ENCODE peak calls at places on chromosomes 13 and 19, in ten cellular contexts. One of them, this sample, is unnamed.

GRCh38 chr13:57128909-57129308 is 11.8 kb upstream of the PRR20A start:
- DNase-seq in DND-41: no peak
- DNase-seq in neural progenitor cell: peak; percentile 17
- DNase-seq in mesenchymal stem cell: no peak
- DNase-seq in fibroblast of lung: no peak
- DNase-seq in neuronal stem cell: no peak
- DNase-seq in GM23338: peak; percentile 67
- DNase-seq in hepatocyte: no peak
- DNase-seq in astrocyte: no peak
- DNase-seq in HepG2: no peak
- DNase-seq in this sample: no peak

GRCh38 chr19:14112051-14112808 is 5.3 kb downstream of the PRKACA start:
- DNase-seq in DND-41: no peak
- DNase-seq in neuronal stem cell: no peak
- DNase-seq in astrocyte: no peak
- DNase-seq in fibroblast of lung: no peak
- DNase-seq in GM23338: peak; percentile 34
- DNase-seq in mesenchymal stem cell: no peak
- DNase-seq in neural progenitor cell: no peak
- DNase-seq in HepG2: no peak
- DNase-seq in hepatocyte: no peak
- DNase-seq in this sample: no peak

GRCh38 chr13:112728375-112729126 is 38.7 kb downstream of the ATP11A start:
- DNase-seq in HepG2: no peak
- DNase-seq in neuronal stem cell: no peak
- DNase-seq in neural progenitor cell: no peak
- DNase-seq in fibroblast of lung: no peak
- DNase-seq in DND-41: no peak
- DNase-seq in mesenchymal stem cell: no peak
- DNase-seq in astrocyte: no peak
- DNase-seq in GM23338: no peak
- DNase-seq in hepatocyte: no peak
- DNase-seq in this sample: no peak

GRCh38 chr19:14979498-14980255 is at the start of gene SLC1A6:
- DNase-seq in neuronal stem cell: peak; percentile 62
- DNase-seq in hepatocyte: peak; percentile 30
- DNase-seq in HepG2: no peak
- DNase-seq in neural progenitor cell: peak; percentile 89
- DNase-seq in fibroblast of lung: no peak
- DNase-seq in DND-41: no peak
- DNase-seq in GM23338: peak; percentile 83
- DNase-seq in astrocyte: no peak
- DNase-seq in mesenchymal stem cell: no peak
- DNase-seq in this sample: peak; percentile 26

GRCh38 chr19:2201473-2202148 is 34.5 kb downstream of the PLEKHJ1 start:
- DNase-seq in fibroblast of lung: no peak
- DNase-seq in GM23338: no peak
- DNase-seq in HepG2: no peak
- DNase-seq in astrocyte: no peak
- DNase-seq in neuronal stem cell: no peak
- DNase-seq in mesenchymal stem cell: no peak
- DNase-seq in DND-41: no peak
- DNase-seq in hepatocyte: no peak
- DNase-seq in neural progenitor cell: no peak
- DNase-seq in this sample: no peak

GRCh38 chr13:31639443-31640163 is 99.7 kb upstream of the RXFP2 start:
- DNase-seq in GM23338: no peak
- DNase-seq in mesenchymal stem cell: no peak
- DNase-seq in hepatocyte: no peak
- DNase-seq in astrocyte: no peak
- DNase-seq in HepG2: no peak
- DNase-seq in neuronal stem cell: no peak
- DNase-seq in neural progenitor cell: no peak
- DNase-seq in DND-41: no peak
- DNase-seq in fibroblast of lung: peak; percentile 18
- DNase-seq in this sample: no peak

GRCh38 chr13:30312859-30313258 is 5.5 kb upstream of the KATNAL1 start:
- DNase-seq in fibroblast of lung: peak; percentile 47
- DNase-seq in DND-41: no peak
- DNase-seq in neuronal stem cell: no peak
- DNase-seq in neural progenitor cell: no peak
- DNase-seq in astrocyte: peak; percentile 81
- DNase-seq in mesenchymal stem cell: no peak
- DNase-seq in hepatocyte: no peak
- DNase-seq in GM23338: no peak
- DNase-seq in HepG2: no peak
- DNase-seq in this sample: no peak

GRCh38 chr13:60112771-60113170 is 51.0 kb downstream of the DIAPH3 start:
- DNase-seq in GM23338: no peak
- DNase-seq in hepatocyte: no peak
- DNase-seq in neural progenitor cell: no peak
- DNase-seq in mesenchymal stem cell: no peak
- DNase-seq in DND-41: no peak
- DNase-seq in fibroblast of lung: no peak
- DNase-seq in neuronal stem cell: no peak
- DNase-seq in astrocyte: peak; percentile 54
- DNase-seq in HepG2: no peak
- DNase-seq in this sample: peak; percentile 2

GRCh38 chr13:35830850-35831450 is 300.2 kb downstream of the DCLK1 start:
- DNase-seq in neuronal stem cell: no peak
- DNase-seq in hepatocyte: no peak
- DNase-seq in fibroblast of lung: no peak
- DNase-seq in astrocyte: no peak
- DNase-seq in DND-41: no peak
- DNase-seq in HepG2: no peak
- DNase-seq in GM23338: no peak
- DNase-seq in mesenchymal stem cell: no peak
- DNase-seq in neural progenitor cell: peak; percentile 27
- DNase-seq in this sample: no peak

GRCh38 chr13:35836476-35836875 is 294.7 kb downstream of the DCLK1 start:
- DNase-seq in mesenchymal stem cell: no peak
- DNase-seq in fibroblast of lung: no peak
- DNase-seq in DND-41: no peak
- DNase-seq in HepG2: no peak
- DNase-seq in neuronal stem cell: no peak
- DNase-seq in hepatocyte: no peak
- DNase-seq in GM23338: no peak
- DNase-seq in neural progenitor cell: no peak
- DNase-seq in astrocyte: no peak
- DNase-seq in this sample: no peak

GRCh38 chr13:35833031-35833430 is 298.2 kb downstream of the DCLK1 start:
- DNase-seq in astrocyte: no peak
- DNase-seq in neuronal stem cell: no peak
- DNase-seq in neural progenitor cell: no peak
- DNase-seq in hepatocyte: no peak
- DNase-seq in GM23338: no peak
- DNase-seq in mesenchymal stem cell: no peak
- DNase-seq in DND-41: no peak
- DNase-seq in HepG2: no peak
- DNase-seq in fibroblast of lung: no peak
- DNase-seq in this sample: no peak

GRCh38 chr13:35832551-35832950 is 298.6 kb downstream of the DCLK1 start:
- DNase-seq in neural progenitor cell: no peak
- DNase-seq in mesenchymal stem cell: no peak
- DNase-seq in DND-41: no peak
- DNase-seq in hepatocyte: no peak
- DNase-seq in GM23338: no peak
- DNase-seq in astrocyte: no peak
- DNase-seq in fibroblast of lung: no peak
- DNase-seq in HepG2: no peak
- DNase-seq in neuronal stem cell: no peak
- DNase-seq in this sample: peak; percentile 70

GRCh38 chr13:35833571-35834305 is 297.4 kb downstream of the DCLK1 start:
- DNase-seq in HepG2: no peak
- DNase-seq in mesenchymal stem cell: no peak
- DNase-seq in DND-41: no peak
- DNase-seq in astrocyte: no peak
- DNase-seq in neural progenitor cell: no peak
- DNase-seq in hepatocyte: no peak
- DNase-seq in fibroblast of lung: no peak
- DNase-seq in neuronal stem cell: no peak
- DNase-seq in GM23338: no peak
- DNase-seq in this sample: peak; percentile 80
- H2AFZ ChIP-seq in HepG2: no peak overlapping the region
- H2AFZ ChIP-seq in mesenchymal stem cell: no peak overlapping the region
- H2AFZ ChIP-seq in DND-41: no peak overlapping the region
- H2AFZ ChIP-seq in astrocyte: peak overlapping the region; percentile 15
- H2AFZ ChIP-seq in neural progenitor cell: no peak overlapping the region
- H2AFZ ChIP-seq in hepatocyte: no peak overlapping the region
- H2AFZ ChIP-seq in fibroblast of lung: no peak overlapping the region
- H2AFZ ChIP-seq in neuronal stem cell: no peak overlapping the region
- H2AFZ ChIP-seq in GM23338: no peak overlapping the region
- H2AFZ ChIP-seq in this sample: no peak overlapping the region

DNA sequence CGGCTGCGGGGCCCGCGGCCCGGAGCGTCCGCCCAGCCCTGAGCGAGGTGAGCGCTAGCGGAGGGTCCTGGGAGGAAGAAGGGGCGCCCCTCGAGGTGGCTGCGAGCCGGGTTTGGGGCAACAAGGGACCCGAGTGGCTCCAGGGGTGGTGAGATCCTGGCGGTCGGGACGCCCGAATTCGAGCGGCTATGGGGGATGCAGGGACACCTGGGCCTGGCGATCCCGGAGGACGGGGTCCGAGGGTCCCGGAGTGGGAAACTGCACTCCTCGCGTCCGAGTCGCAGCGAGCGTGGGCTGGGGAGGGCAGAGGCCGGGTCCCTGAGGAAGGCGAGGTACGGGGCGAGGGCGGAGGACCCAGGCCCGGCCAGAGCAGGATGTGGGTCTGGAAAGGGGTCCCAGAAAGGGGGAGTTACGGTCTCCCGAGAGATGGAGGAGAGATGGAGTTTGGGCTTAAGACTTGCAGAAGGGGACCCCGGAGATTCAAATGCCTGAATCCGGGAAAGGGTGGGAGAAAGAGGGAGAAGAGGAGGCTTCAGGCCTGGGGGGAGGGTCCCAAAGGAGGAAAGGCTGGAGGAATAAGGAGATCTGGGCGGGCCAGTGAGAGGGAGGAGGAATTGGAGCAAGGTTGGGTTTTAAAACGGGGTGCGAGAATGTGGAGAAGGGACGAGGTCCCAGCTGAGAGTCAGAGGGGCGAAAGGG is 542 bp downstream of the CACNG7 start:
- DNase-seq in fibroblast of lung: no peak
- DNase-seq in hepatocyte: no peak
- DNase-seq in HepG2: no peak
- DNase-seq in astrocyte: no peak
- DNase-seq in GM23338: peak; percentile 68
- DNase-seq in neural progenitor cell: peak; percentile 32
- DNase-seq in neuronal stem cell: peak; percentile 35
- DNase-seq in DND-41: no peak
- DNase-seq in mesenchymal stem cell: no peak
- DNase-seq in this sample: no peak
- H2AFZ ChIP-seq in fibroblast of lung: no peak overlapping the region
- H2AFZ ChIP-seq in hepatocyte: no peak overlapping the region
- H2AFZ ChIP-seq in HepG2: no peak overlapping the region
- H2AFZ ChIP-seq in astrocyte: peak overlapping the region; percentile 73
- H2AFZ ChIP-seq in GM23338: no peak overlapping the region
- H2AFZ ChIP-seq in neural progenitor cell: peak overlapping the region; percentile 79
- H2AFZ ChIP-seq in neuronal stem cell: peak overlapping the region; percentile 88
- H2AFZ ChIP-seq in DND-41: no peak overlapping the region
- H2AFZ ChIP-seq in mesenchymal stem cell: no peak overlapping the region
- H2AFZ ChIP-seq in this sample: no peak overlapping the region

GRCh38 chr13:39149896-39150295 is 111.6 kb downstream of the NHLRC3 start:
- DNase-seq in DND-41: no peak
- DNase-seq in neuronal stem cell: no peak
- DNase-seq in neural progenitor cell: no peak
- DNase-seq in mesenchymal stem cell: no peak
- DNase-seq in fibroblast of lung: no peak
- DNase-seq in astrocyte: no peak
- DNase-seq in hepatocyte: no peak
- DNase-seq in HepG2: no peak
- DNase-seq in GM23338: no peak
- DNase-seq in this sample: no peak

GRCh38 chr13:39144941-39145533 is 106.8 kb downstream of the NHLRC3 start:
- DNase-seq in HepG2: no peak
- DNase-seq in neural progenitor cell: peak; percentile 82
- DNase-seq in astrocyte: peak; percentile 37
- DNase-seq in hepatocyte: peak; percentile 73
- DNase-seq in GM23338: peak; percentile 80
- DNase-seq in DND-41: no peak
- DNase-seq in fibroblast of lung: peak; percentile 78
- DNase-seq in neuronal stem cell: peak; percentile 47
- DNase-seq in mesenchymal stem cell: peak; percentile 67
- DNase-seq in this sample: peak; percentile 50

GRCh38 chr13:39144391-39144790 is 106.1 kb downstream of the NHLRC3 start:
- DNase-seq in astrocyte: no peak
- DNase-seq in HepG2: no peak
- DNase-seq in hepatocyte: no peak
- DNase-seq in fibroblast of lung: no peak
- DNase-seq in neural progenitor cell: no peak
- DNase-seq in GM23338: no peak
- DNase-seq in neuronal stem cell: no peak
- DNase-seq in DND-41: no peak
- DNase-seq in mesenchymal stem cell: no peak
- DNase-seq in this sample: no peak

GRCh38 chr13:39148513-39148961 is 110.3 kb downstream of the NHLRC3 start:
- DNase-seq in GM23338: no peak
- DNase-seq in neuronal stem cell: no peak
- DNase-seq in fibroblast of lung: peak; percentile 68
- DNase-seq in neural progenitor cell: peak; percentile 25
- DNase-seq in HepG2: no peak
- DNase-seq in DND-41: no peak
- DNase-seq in mesenchymal stem cell: peak; percentile 88
- DNase-seq in astrocyte: peak; percentile 90
- DNase-seq in hepatocyte: peak; percentile 32
- DNase-seq in this sample: peak; percentile 43
- H2AFZ ChIP-seq in GM23338: peak overlapping the region; percentile 1
- H2AFZ ChIP-seq in neuronal stem cell: peak overlapping the region; percentile 38
- H2AFZ ChIP-seq in fibroblast of lung: no peak overlapping the region
- H2AFZ ChIP-seq in neural progenitor cell: no peak overlapping the region
- H2AFZ ChIP-seq in HepG2: no peak overlapping the region
- H2AFZ ChIP-seq in DND-41: no peak overlapping the region
- H2AFZ ChIP-seq in mesenchymal stem cell: no peak overlapping the region
- H2AFZ ChIP-seq in astrocyte: no peak overlapping the region
- H2AFZ ChIP-seq in hepatocyte: no peak overlapping the region
- H2AFZ ChIP-seq in this sample: no peak overlapping the region

DNA sequence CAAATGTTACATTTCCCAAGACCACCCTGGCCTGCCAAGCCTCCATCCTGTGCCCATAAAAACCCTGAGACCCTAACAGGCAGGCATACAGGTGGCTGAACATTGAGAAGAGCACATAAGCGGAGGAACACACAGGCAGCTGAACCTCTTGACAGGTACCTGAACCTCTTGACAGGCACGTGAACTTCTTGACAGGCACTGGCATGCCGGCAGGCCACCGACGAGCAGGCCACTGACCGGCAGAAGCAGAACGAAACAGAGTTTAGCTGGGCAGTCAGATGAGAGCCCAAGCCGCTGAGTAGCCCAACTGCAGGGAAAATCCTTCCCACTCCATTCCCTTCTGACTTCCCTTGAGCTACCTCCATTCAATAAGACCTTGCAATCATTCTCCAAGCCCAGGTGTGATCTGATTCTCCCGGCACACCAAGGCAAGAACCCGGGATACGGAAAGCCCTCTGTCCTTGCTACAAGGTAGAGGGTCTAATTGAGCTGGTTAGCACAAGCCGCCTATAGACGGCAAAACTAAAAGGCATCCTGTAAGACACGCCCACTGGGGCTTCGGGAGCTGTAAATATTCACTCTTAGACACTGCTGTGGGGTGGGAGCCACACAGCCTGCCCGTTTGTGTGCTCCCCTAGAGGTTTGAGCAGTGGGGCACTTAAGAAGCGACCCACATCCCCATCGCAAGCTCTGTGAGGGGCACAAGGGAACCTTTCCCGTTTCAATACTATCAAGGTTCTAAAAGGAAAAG is 2613.9 kb upstream of the PCDH20 start:
- DNase-seq in hepatocyte: no peak
- DNase-seq in HepG2: no peak
- DNase-seq in mesenchymal stem cell: no peak
- DNase-seq in fibroblast of lung: no peak
- DNase-seq in DND-41: no peak
- DNase-seq in astrocyte: no peak
- DNase-seq in GM23338: peak; percentile 27
- DNase-seq in neuronal stem cell: no peak
- DNase-seq in neural progenitor cell: no peak
- DNase-seq in this sample: no peak
- H2AFZ ChIP-seq in hepatocyte: no peak overlapping the region
- H2AFZ ChIP-seq in HepG2: no peak overlapping the region
- H2AFZ ChIP-seq in mesenchymal stem cell: no peak overlapping the region
- H2AFZ ChIP-seq in fibroblast of lung: no peak overlapping the region
- H2AFZ ChIP-seq in DND-41: no peak overlapping the region
- H2AFZ ChIP-seq in astrocyte: no peak overlapping the region
- H2AFZ ChIP-seq in GM23338: peak overlapping the region; percentile 77
- H2AFZ ChIP-seq in neuronal stem cell: peak overlapping the region; percentile 47
- H2AFZ ChIP-seq in neural progenitor cell: peak overlapping the region; percentile 44
- H2AFZ ChIP-seq in this sample: no peak overlapping the region

This sample was measured in trophoblast cell.